ENCODE peak calls at places on chromosome 16, in ten cellular contexts. S is activated B cell treated with CpG ODN at 0.5 μM for 24 hours, E is pancreas, Y is upper lobe of right lung, L is glutamatergic neuron, U is right atrium auricular region, P is ascending aorta, A is fibroblast of pulmonary artery, O is stomach, H is vagina. N is an unnamed sample.

GRCh38 chr16:60945225-60945624 is 1091.0 kb downstream of the CDH8 start:
- DNase-seq in S (no peak), E (no peak), Y (no peak), L (no peak), U (no peak), P (no peak), A (no peak), O (no peak), H (no peak), N (no peak)

GRCh38 chr16:27786881-27787625 is 237.1 kb downstream of the KATNIP start:
- DNase-seq in S (no peak), E (no peak), Y (no peak), L (no peak), U (no peak), P (no peak), A (no peak), O (no peak), H (no peak), N (no peak)

GRCh38 chr16:81435567-81435966 is 9.0 kb upstream of the CMIP start:
- DNase-seq in S (no peak), E (no peak), Y (no peak), L (no peak), U (no peak), P (no peak), A (no peak), O (no peak), H (no peak), N (no peak)

GRCh38 chr16:53945996-53946395 is 242.0 kb downstream of the FTO start:
- DNase-seq in S (no peak), E (no peak), Y (no peak), L (no peak), U (no peak), P (no peak), A (peak; percentile 79), O (no peak), H (no peak), N (no peak)

GRCh38 chr16:13961099-13961811 is 41.3 kb downstream of the ERCC4 start:
- DNase-seq in S (no peak), E (no peak), Y (no peak), L (no peak), U (no peak), P (no peak), A (peak; percentile 56), O (no peak), H (no peak), N (no peak)

GRCh38 chr16:55283776-55284717 is 40.0 kb upstream of the IRX6 start:
- DNase-seq in S (no peak), E (no peak), Y (no peak), L (no peak), U (no peak), P (no peak), A (no peak), O (no peak), H (no peak), N (no peak)

GRCh38 chr16:67257486-67258159 is 8.8 kb downstream of the SLC9A5 start:
- DNase-seq in S (no peak), E (no peak), Y (no peak), L (no peak), U (no peak), P (no peak), A (no peak), O (no peak), H (no peak), N (no peak)

GRCh38 chr16:3562914-3563480 is 14.2 kb downstream of the NLRC3 start:
- DNase-seq in S (no peak), E (no peak), Y (no peak), L (no peak), U (no peak), P (no peak), A (no peak), O (no peak), H (no peak), N (no peak)

GRCh38 chr16:19804538-19805323 is 79.9 kb downstream of the GPRC5B start:
- DNase-seq in S (no peak), E (peak; percentile 87), Y (no peak), L (no peak), U (peak; percentile 67), P (peak; percentile 14), A (peak; percentile 53), O (peak; percentile 77), H (no peak), N (peak; percentile 50)

GRCh38 chr16:89039756-89040155 is 53.9 kb upstream of the ACSF3 start:
- DNase-seq in S (no peak), E (no peak), Y (peak; percentile 43), L (peak; percentile 7), U (no peak), P (no peak), A (no peak), O (no peak), H (no peak), N (no peak)

GRCh38 chr16:3480901-3481695 is 14.2 kb downstream of the C16orf90 start:
- DNase-seq in S (no peak), E (no peak), Y (no peak), L (no peak), U (no peak), P (no peak), A (no peak), O (no peak), H (no peak), N (no peak)

GRCh38 chr16:67661101-67661661 is 421 bp downstream of the PARD6A start:
- DNase-seq in S (no peak), E (peak; percentile 52), Y (no peak), L (peak; percentile 59), U (no peak), P (no peak), A (peak; percentile 51), O (no peak), H (no peak), N (no peak)

GRCh38 chr16:24980077-24980793 is 34.9 kb downstream of the ARHGAP17 start:
- DNase-seq in S (no peak), E (no peak), Y (no peak), L (no peak), U (no peak), P (no peak), A (no peak), O (no peak), H (no peak), N (no peak)

GRCh38 chr16:12160815-12161550 is 184.4 kb downstream of the SNX29 start:
- DNase-seq in S (no peak), E (no peak), Y (peak; percentile 32), L (no peak), U (no peak), P (no peak), A (no peak), O (no peak), H (no peak), N (no peak)

GRCh38 chr16:83953796-83954576 is 946 bp downstream of the OSGIN1 start:
- DNase-seq in S (no peak), E (peak; percentile 41), Y (no peak), L (no peak), U (no peak), P (no peak), A (peak; percentile 40), O (no peak), H (no peak), N (no peak)

GRCh38 chr16:72149676-72150464 is 22.1 kb downstream of the PMFBP1 start:
- DNase-seq in S (no peak), E (no peak), Y (no peak), L (no peak), U (no peak), P (no peak), A (no peak), O (no peak), H (no peak), N (no peak)

GRCh38 chr16:22186517-22186916 is 19.6 kb upstream of the EEF2K start:
- DNase-seq in S (no peak), E (no peak), Y (no peak), L (peak; percentile 55), U (no peak), P (no peak), A (no peak), O (no peak), H (no peak), N (no peak)

GRCh38 chr16:13436641-13437423 is 483.1 kb upstream of the ERCC4 start:
- DNase-seq in S (no peak), E (no peak), Y (no peak), L (no peak), U (no peak), P (no peak), A (no peak), O (no peak), H (no peak), N (no peak)

GRCh38 chr16:27258241-27258734 is 10.3 kb downstream of the NSMCE1 start:
- DNase-seq in S (no peak), E (no peak), Y (no peak), L (no peak), U (no peak), P (no peak), A (peak; percentile 50), O (no peak), H (no peak), N (no peak)

GRCh38 chr16:2425825-2426430 is 3.3 kb upstream of the CCNF start:
- DNase-seq in S (no peak), E (no peak), Y (peak; percentile 52), L (no peak), U (no peak), P (no peak), A (no peak), O (no peak), H (no peak), N (no peak)

GRCh38 chr16:6447046-6447445 is 885.6 kb upstream of the RBFOX1 start:
- DNase-seq in S (no peak), E (no peak), Y (no peak), L (no peak), U (no peak), P (no peak), A (no peak), O (no peak), H (no peak), N (no peak)

GRCh38 chr16:6446370-6446769 is 886.3 kb upstream of the RBFOX1 start:
- DNase-seq in S (no peak), E (no peak), Y (no peak), L (no peak), U (no peak), P (no peak), A (no peak), O (no peak), H (no peak), N (no peak)
- TF ChIP-seq CTCF in S (no peak), E (no peak), Y (no peak), L (no peak), U (no peak), P (no peak), A (no peak), O (no peak), H (no peak), N (no peak)

GRCh38 chr16:57422026-57422944 is 17.7 kb downstream of the CCL17 start:
- DNase-seq in S (no peak), E (peak; percentile 56), Y (no peak), L (peak; percentile 54), U (no peak), P (no peak), A (peak; percentile 78), O (peak; percentile 52), H (no peak), N (no peak)
- TF ChIP-seq CTCF in S (no peak), E (peak; percentile 42), Y (peak; percentile 60), L (peak; percentile 50), U (peak; percentile 44), P (peak; percentile 79), A (peak; percentile 92), O (no peak), H (peak; percentile 41), N (peak; percentile 79)

GRCh38 chr16:87437911-87438610 is 45.9 kb downstream of the MAP1LC3B start:
- DNase-seq in S (no peak), E (no peak), Y (no peak), L (no peak), U (no peak), P (no peak), A (no peak), O (no peak), H (no peak), N (no peak)
- TF ChIP-seq CTCF in S (no peak), E (no peak), Y (no peak), L (no peak), U (no peak), P (no peak), A (no peak), O (no peak), H (no peak), N (no peak)

GRCh38 chr16:680967-681745 is 946 bp downstream of the STUB1 start:
- DNase-seq in S (no peak), E (peak; percentile 71), Y (no peak), L (no peak), U (no peak), P (no peak), A (peak; percentile 45), O (peak; percentile 51), H (no peak), N (no peak)
- TF ChIP-seq CTCF in S (no peak), E (no peak), Y (peak; percentile 11), L (no peak), U (no peak), P (no peak), A (no peak), O (no peak), H (no peak), N (no peak)